ENCODE peak calls at places on chromosomes 4 and X, in eight cellular contexts. N is HL-60; U is upper lobe of right lung; W is naive thymus-derived CD4-positive, alpha-beta T cell; K is cardiac muscle cell; B is NCI-H2171; L is iPS DF 6.9; I is NCI-H524. Q is an unnamed sample.

GRCh38 chrX:12970691-12971202 is 4.2 kb upstream of the TMSB4X start:
- DNase-seq in K (peak; percentile 22), N (peak; percentile 83), B (no peak), W (peak; percentile 76), I (peak; percentile 28), L (no peak), U (no peak), Q (no peak)

GRCh38 chrX:77564824-77565223 is 117.6 kb downstream of the FGF16 start:
- DNase-seq in B (no peak), K (no peak), N (no peak), W (no peak), I (no peak), L (no peak), U (no peak), Q (no peak)

GRCh38 chr4:136457577-136457976 is 1074.7 kb downstream of the PCDH18 start:
- DNase-seq in W (no peak), I (no peak), B (no peak), N (no peak), U (no peak), K (no peak), L (no peak), Q (no peak)

GRCh38 chrX:40299028-40299479 is 201.3 kb upstream of the BCOR start:
- DNase-seq in N (no peak), K (peak; percentile 71), U (no peak), I (no peak), B (no peak), W (no peak), L (no peak), Q (no peak)

GRCh38 chr4:162408309-162408708 is 244.5 kb upstream of the FSTL5 start:
- DNase-seq in L (no peak), W (no peak), I (no peak), N (no peak), U (no peak), B (no peak), K (no peak), Q (no peak)

GRCh38 chrX:151680805-151681204 is 14.5 kb upstream of the PRRG3 start:
- DNase-seq in K (peak; percentile 60), B (peak; percentile 2), W (peak; percentile 28), I (peak; percentile 12), L (no peak), N (peak; percentile 56), U (no peak), Q (no peak)

GRCh38 chr4:141038428-141038827 is 94.8 kb downstream of the RNF150 start:
- DNase-seq in B (no peak), K (no peak), L (no peak), I (no peak), W (no peak), N (no peak), U (no peak), Q (no peak)

GRCh38 chr4:42150653-42151567 is 1.5 kb downstream of the BEND4 start:
- DNase-seq in W (no peak), B (no peak), L (no peak), I (peak; percentile 1), U (no peak), N (peak; percentile 13), K (peak; percentile 13), Q (no peak)

GRCh38 chr4:163380703-163381102 is 37.0 kb downstream of the NPY5R start:
- DNase-seq in N (peak; percentile 3), L (no peak), I (no peak), B (no peak), W (no peak), U (no peak), K (no peak), Q (no peak)

GRCh38 chr4:2570551-2571222 is 34.2 kb downstream of the FAM193A start:
- DNase-seq in L (no peak), N (no peak), B (no peak), I (no peak), U (no peak), W (peak; percentile 57), K (no peak), Q (no peak)